ENCODE peak calls at places on chromosome 13, in six cellular contexts. H is iPS DF 6.9; X is uterus; Y is psoas muscle; I is NT2/D1; F is CD4-positive, alpha-beta memory T cell. C is an unnamed sample.

GRCh38 chr13:62022369-62022768 is 606.7 kb upstream of the PCDH20 start:
- DNase-seq in H (no peak), X (no peak), F (no peak), I (no peak), Y (no peak), C (no peak)

GRCh38 chr13:40231311-40231710 is 435.1 kb downstream of the FOXO1 start:
- DNase-seq in Y (no peak), H (no peak), I (no peak), X (peak), F (no peak), C (no peak)

GRCh38 chr13:51697181-51697580 is 106.8 kb downstream of the DHRS12 start:
- DNase-seq in H (no peak), Y (no peak), X (no peak), I (no peak), F (no peak), C (no peak)

GRCh38 chr13:99226493-99226892 is 25.8 kb downstream of the UBAC2 start:
- DNase-seq in H (no peak), F (no peak), Y (no peak), I (no peak), X (no peak), C (no peak)

GRCh38 chr13:98393873-98394272 is 183.0 kb downstream of the STK24 start:
- DNase-seq in I (no peak), H (no peak), F (no peak), X (no peak), Y (peak), C (no peak)

GRCh38 chr13:69291292-69291906 is 816.2 kb upstream of the ATXN8OS start:
- DNase-seq in H (no peak), Y (no peak), F (no peak), I (no peak), X (no peak), C (no peak)

GRCh38 chr13:26557393-26558073 is at the start of gene WASF3:
- DNase-seq in X (peak), I (peak), F (no peak), Y (peak), H (peak), C (peak)

GRCh38 chr13:94224670-94225069 is 254.8 kb downstream of the DCT start:
- DNase-seq in I (no peak), H (no peak), F (no peak), X (no peak), Y (no peak), C (no peak)

GRCh38 chr13:78777973-78778372 is 119.0 kb upstream of the OBI1 start:
- DNase-seq in Y (no peak), X (no peak), F (no peak), H (no peak), I (no peak), C (no peak)

GRCh38 chr13:99191900-99192399 is 8.7 kb upstream of the UBAC2 start:
- DNase-seq in Y (no peak), F (no peak), X (no peak), I (no peak), H (no peak), C (no peak)

GRCh38 chr13:102721800-102722231 is 27.0 kb upstream of the METTL21C start:
- DNase-seq in F (no peak), I (no peak), Y (peak), X (no peak), H (no peak), C (no peak)

DNA sequence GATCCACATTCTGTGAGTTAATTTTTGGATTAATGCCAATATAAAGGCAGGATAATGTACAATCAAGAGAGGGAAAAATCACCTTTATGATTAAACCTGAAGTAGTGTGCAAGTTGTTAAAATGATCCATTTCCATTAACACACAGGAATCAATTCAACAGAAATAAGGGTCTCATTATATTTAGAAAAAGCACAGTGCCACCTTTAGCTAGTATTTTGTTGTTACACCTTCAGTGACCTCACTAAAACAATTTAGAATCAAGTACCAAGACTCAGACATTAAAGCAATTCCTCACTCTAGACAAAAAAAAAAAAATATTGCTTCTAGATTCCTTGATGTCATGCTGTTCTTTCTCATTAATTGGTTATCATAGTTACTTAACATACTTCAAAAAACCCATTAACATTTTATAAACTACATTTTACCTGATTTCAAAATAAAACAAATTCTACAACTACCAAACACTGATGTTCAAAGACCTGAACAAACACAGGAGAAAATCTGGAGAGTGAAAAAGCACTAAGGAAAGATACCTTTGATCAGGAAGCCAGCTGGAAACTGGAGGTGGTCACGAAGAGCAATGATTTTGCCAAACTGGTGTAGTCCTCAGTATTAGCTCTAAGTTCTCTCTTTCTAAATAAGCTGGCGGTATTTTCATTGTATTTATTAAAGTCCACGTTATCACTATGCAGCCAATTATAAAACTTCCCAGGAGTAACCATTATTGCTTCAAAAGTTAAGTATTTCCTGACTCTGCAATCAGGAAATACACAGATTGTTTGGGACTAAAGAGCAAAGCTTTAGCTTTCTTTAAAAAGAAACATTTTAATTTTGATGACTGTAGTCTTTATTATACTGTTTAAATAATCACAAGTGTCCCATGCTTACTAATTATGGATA is 115.3 kb downstream of the TBC1D4 start:
- DNase-seq in F (no peak), H (no peak), X (no peak), I (no peak), Y (no peak), C (no peak)
- H3K4me3 ChIP-seq in F (no peak), H (no peak), X (no peak), I (no peak), Y (peak), C (peak)

DNA sequence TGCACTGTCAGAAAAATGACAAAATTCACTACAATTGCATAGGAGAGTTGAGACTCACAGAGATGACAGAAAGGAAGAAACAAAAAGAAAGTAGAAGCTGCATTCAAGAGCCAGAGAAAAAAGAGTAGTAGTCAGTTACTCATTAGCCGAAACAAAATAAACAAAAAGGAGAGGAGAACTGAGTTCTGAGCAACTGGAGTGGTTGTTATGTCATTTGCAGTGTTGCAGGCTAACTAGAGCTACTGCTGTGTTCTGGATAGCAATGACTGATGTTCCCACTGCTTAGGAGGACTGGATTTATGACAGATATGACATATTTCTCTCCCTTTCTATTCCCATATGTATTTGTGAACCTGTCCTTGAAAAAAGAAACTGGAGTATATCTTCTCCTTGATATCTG is 482.6 kb downstream of the RFC3 start:
- DNase-seq in X (no peak), F (no peak), I (no peak), H (no peak), Y (no peak), C (no peak)
- H3K4me3 ChIP-seq in X (no peak), F (no peak), I (no peak), H (no peak), Y (no peak), C (no peak)

DNA sequence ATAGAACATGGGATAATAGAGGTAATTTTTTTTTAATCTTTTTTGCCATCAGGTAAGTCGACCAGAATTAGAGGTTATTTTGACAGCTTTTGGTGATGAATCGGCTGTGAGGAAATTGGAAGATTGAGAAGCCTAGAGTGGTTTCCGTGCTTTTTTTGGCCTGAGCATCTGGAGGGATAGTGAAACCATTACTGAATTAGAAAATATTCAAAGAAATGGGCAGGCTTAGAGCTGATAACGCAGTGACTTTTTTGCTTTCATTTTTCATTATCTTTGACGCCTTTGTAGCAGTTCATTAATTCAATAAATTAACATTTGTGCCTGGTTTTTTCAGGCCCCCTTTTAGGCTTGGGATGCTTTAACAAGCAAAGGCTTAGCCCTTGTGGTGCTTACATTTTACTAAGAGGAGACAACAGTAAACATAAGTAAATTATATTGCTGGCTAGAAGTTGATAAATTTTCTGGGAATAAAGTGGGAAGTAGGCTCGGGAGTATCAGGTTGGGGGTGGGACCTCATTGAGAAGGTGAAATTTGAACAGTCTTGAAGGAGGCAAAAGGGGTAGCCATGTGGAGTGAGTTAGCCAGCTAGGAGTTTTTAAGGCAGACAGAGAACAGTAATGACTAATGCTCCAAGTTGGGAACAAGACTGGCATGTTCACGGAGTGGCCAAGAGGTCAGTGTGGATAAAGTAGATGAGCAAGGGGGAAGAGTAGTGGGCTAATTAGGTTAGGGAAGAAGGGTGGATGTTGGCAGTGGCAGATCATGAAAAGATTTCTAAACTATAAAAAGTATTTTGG is 36.5 kb downstream of the GTF2F2 start:
- DNase-seq in I (no peak), X (no peak), Y (no peak), F (no peak), H (no peak), C (no peak)
- H3K4me3 ChIP-seq in I (no peak), X (no peak), Y (no peak), F (no peak), H (no peak), C (no peak)

GRCh38 chr13:30416471-30416870 is 5.8 kb upstream of the UBE2L5 start:
- DNase-seq in I (no peak), Y (no peak), H (no peak), X (no peak), F (no peak), C (no peak)
- H3K4me3 ChIP-seq in I (no peak), Y (no peak), H (no peak), X (no peak), F (no peak), C (no peak)

GRCh38 chr13:88014527-88014926 is 343.4 kb downstream of the SLITRK5 start:
- DNase-seq in X (no peak), I (no peak), H (no peak), Y (no peak), F (no peak), C (no peak)
- H3K4me3 ChIP-seq in X (no peak), I (no peak), H (no peak), Y (no peak), F (no peak), C (no peak)

DNA sequence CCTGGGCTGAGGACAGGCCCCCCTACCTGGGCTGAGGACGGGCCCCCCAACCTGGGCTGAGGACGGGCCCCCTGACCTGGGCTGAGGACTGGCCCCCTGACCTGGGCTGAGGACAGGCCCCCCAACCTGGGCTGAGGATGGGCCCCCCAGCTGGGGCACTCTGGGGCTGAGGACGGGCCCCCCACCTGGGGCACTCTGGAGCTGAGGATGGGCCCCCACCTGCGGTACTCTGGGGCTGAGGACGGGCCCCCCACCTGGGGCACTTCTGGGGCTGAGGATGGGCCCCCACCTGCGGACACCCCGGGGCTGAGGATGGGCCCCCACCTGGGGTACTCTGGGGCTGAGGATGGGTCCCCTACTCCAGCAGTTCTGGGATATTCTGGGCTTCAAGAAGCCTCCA is 65.5 kb downstream of the RASA3 start:
- DNase-seq in X (no peak), I (no peak), F (no peak), H (no peak), Y (no peak), C (no peak)
- H3K4me3 ChIP-seq in X (no peak), I (no peak), F (peak), H (no peak), Y (no peak), C (no peak)

DNA sequence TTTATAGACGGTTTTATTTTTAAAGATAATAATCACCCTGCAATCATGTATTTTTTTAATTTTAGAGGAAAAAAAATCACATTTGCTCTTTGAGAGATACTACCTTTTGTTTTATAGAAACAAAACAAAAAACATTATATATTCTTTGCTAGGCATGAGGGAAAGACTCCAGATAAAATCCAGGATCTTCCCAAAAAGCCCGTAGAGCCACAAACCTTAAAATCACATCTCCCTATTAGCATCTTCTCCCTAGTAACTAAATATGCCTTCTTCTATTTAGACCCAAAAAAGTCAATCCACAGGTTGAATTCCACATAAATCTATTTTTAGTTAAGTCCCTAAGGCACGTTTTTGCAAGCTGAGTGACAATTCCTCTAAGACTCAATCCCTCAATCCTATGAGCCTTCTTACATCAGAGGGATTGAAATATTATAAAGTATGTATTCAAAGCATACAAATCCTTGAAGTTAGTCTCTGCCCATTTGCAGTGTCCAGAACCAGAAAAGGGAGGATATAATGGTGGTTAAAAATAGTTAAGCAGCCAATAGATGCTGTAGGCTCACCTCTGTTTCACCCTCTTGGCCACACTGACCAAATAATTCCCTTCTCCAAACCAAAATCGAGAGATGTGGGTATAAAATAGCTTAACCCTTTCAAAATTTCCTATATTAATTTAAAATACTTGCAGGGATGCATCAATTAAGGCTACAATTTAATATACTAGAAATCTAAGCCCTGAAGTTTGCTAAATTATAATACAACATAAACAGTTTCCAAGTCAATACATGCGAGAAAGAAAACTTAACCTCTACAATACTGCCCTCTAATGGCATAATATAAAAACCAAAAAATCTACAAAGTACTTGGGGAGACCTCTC is 64.0 kb downstream of the SERP2 start:
- DNase-seq in F (no peak), I (no peak), Y (no peak), X (no peak), H (no peak), C (no peak)
- H3K4me3 ChIP-seq in F (no peak), I (peak), Y (peak), X (peak), H (no peak), C (peak)

GRCh38 chr13:44244288-44244687 is 129.3 kb upstream of the SERP2 start:
- DNase-seq in I (no peak), F (no peak), Y (no peak), H (no peak), X (no peak), C (no peak)

GRCh38 chr13:44252938-44253337 is 120.7 kb upstream of the SERP2 start:
- DNase-seq in H (no peak), I (no peak), Y (no peak), X (no peak), F (no peak), C (no peak)

GRCh38 chr13:44249439-44249838 is 124.2 kb upstream of the SERP2 start:
- DNase-seq in H (no peak), F (no peak), I (no peak), Y (peak), X (peak), C (peak)
- H3K4me3 ChIP-seq in H (no peak), F (no peak), I (no peak), Y (no peak), X (no peak), C (no peak)